ENCODE peak calls at places on chromosomes 12 and 14, in six cellular contexts. P, F, W, Q, U and L are unnamed samples.
A peak's percentile ranks its signal among the peaks of the same experiment; 100 is the strongest.

GRCh38 chr14:55127491-55127951 is 1.5 kb upstream of the LGALS3 start:
- DNase-seq in W (peak; percentile 88), P (no peak), U (no peak), F (no peak), Q (peak; percentile 78), L (no peak)

GRCh38 chr14:86787782-86788181 is 1205.2 kb downstream of the GALC start:
- DNase-seq in P (peak; percentile 5), Q (no peak), F (no peak), W (no peak), U (no peak), L (no peak)

GRCh38 chr12:106861984-106862894 is 87.8 kb downstream of the RIC8B start:
- DNase-seq in P (no peak), Q (peak; percentile 67), W (no peak), U (no peak), F (no peak), L (no peak)

GRCh38 chr12:116186482-116187157 is 90.9 kb downstream of the MED13L start:
- DNase-seq in Q (no peak), P (no peak), U (no peak), F (no peak), W (no peak), L (no peak)

GRCh38 chr14:32588448-32589320 is 259.6 kb downstream of the AKAP6 start:
- DNase-seq in W (peak; percentile 50), U (no peak), P (peak; percentile 38), Q (peak; percentile 40), F (no peak), L (no peak)

GRCh38 chr12:38898001-38898684 is 7.2 kb downstream of the CPNE8 start:
- DNase-seq in F (no peak), U (no peak), P (no peak), Q (no peak), W (no peak), L (no peak)

GRCh38 chr12:3661028-3661427 is 91.9 kb downstream of the CRACR2A start:
- DNase-seq in Q (no peak), P (no peak), W (no peak), U (no peak), F (no peak), L (no peak)

GRCh38 chr12:128672428-128672827 is 151.3 kb downstream of the SLC15A4 start:
- DNase-seq in U (no peak), W (no peak), Q (no peak), P (no peak), F (no peak), L (no peak)

GRCh38 chr12:2382391-2383155 is 329.8 kb downstream of the CACNA1C start:
- DNase-seq in F (no peak), U (no peak), Q (no peak), W (peak; percentile 36), P (peak; percentile 30), L (no peak)

GRCh38 chr14:69325646-69326265 is 65.8 kb downstream of the GALNT16 start:
- DNase-seq in P (no peak), W (no peak), U (no peak), F (no peak), Q (no peak), L (no peak)

GRCh38 chr12:110741371-110741770 is 1.3 kb downstream of the PPP1CC start:
- DNase-seq in Q (no peak), P (peak; percentile 54), U (no peak), F (no peak), W (peak; percentile 22), L (no peak)

GRCh38 chr12:122437656-122438121 is 15.2 kb upstream of the CLIP1 start:
- DNase-seq in Q (peak; percentile 77), P (no peak), W (peak; percentile 75), U (no peak), F (no peak), L (no peak)